ENCODE peak calls at places on chromosome 11, in five cellular contexts. E is astrocyte of the spinal cord, C is upper lobe of right lung, W is OCI-LY7, L is GM06990. N is an unnamed sample.

GRCh38 chr11:9180784-9181183 is 84.4 kb downstream of the DENND5A start:
- DNase-seq in E (peak; percentile 17), L (no peak), W (no peak), C (no peak), N (peak; percentile 19)

GRCh38 chr11:19382131-19382611 is 141.4 kb upstream of the E2F8 start:
- DNase-seq in W (no peak), E (no peak), C (no peak), L (no peak), N (no peak)

GRCh38 chr11:77375114-77375513 is 73.6 kb upstream of the GDPD4 start:
- DNase-seq in E (peak; percentile 50), C (no peak), W (no peak), L (no peak), N (no peak)

GRCh38 chr11:31797227-31798056 is 13.7 kb downstream of the PAX6 start:
- DNase-seq in W (no peak), E (no peak), C (no peak), L (no peak), N (no peak)

GRCh38 chr11:115222218-115222862 is 281.9 kb downstream of the CADM1 start:
- DNase-seq in E (peak; percentile 95), C (no peak), W (peak; percentile 68), L (peak; percentile 79), N (no peak)

GRCh38 chr11:43577566-43578264 is 102.8 kb upstream of the HSD17B12 start:
- DNase-seq in E (no peak), W (no peak), C (no peak), L (no peak), N (no peak)

GRCh38 chr11:6598555-6598954 is 4.9 kb downstream of the RRP8 start:
- DNase-seq in W (no peak), E (no peak), C (no peak), L (no peak), N (no peak)

GRCh38 chr11:11179239-11179638 is 173.8 kb downstream of the CSNK2A3 start:
- DNase-seq in C (no peak), L (no peak), W (no peak), E (peak; percentile 78), N (no peak)

GRCh38 chr11:10657308-10658271 is 36.0 kb downstream of the IRAG1 start:
- DNase-seq in W (no peak), E (peak; percentile 87), L (peak; percentile 64), C (no peak), N (no peak)

GRCh38 chr11:69013009-69013951 is at the start of gene MRGPRF:
- DNase-seq in C (peak; percentile 79), L (no peak), E (peak; percentile 82), W (no peak), N (peak; percentile 76)
- TF ChIP-seq CTCF in C (peak; percentile 44), L (no peak), E (peak; percentile 65), W (no peak), N (peak; percentile 81)

GRCh38 chr11:2977113-2977512 is 15.0 kb downstream of the NAP1L4 start:
- DNase-seq in W (no peak), L (no peak), E (no peak), C (no peak), N (no peak)

GRCh38 chr11:2976289-2977063 is 15.7 kb downstream of the NAP1L4 start:
- DNase-seq in E (no peak), C (no peak), L (no peak), W (no peak), N (no peak)

GRCh38 chr11:2980168-2980840 is 11.8 kb downstream of the NAP1L4 start:
- DNase-seq in E (no peak), C (no peak), W (no peak), L (no peak), N (no peak)

GRCh38 chr11:2974272-2974671 is 17.9 kb downstream of the NAP1L4 start:
- DNase-seq in E (no peak), L (no peak), C (no peak), W (no peak), N (no peak)

GRCh38 chr11:2975594-2975993 is 16.5 kb downstream of the NAP1L4 start:
- DNase-seq in W (peak; percentile 56), L (no peak), E (peak; percentile 42), C (no peak), N (no peak)
- TF ChIP-seq CTCF in W (peak; percentile 72), L (peak; percentile 63), E (peak; percentile 57), C (peak; percentile 40), N (peak; percentile 41)

GRCh38 chr11:64887757-64888405 is 9.5 kb upstream of the EHD1 start:
- DNase-seq in E (peak; percentile 58), L (peak; percentile 82), C (peak; percentile 93), W (peak; percentile 86), N (no peak)
- TF ChIP-seq CTCF in E (peak; percentile 89), L (peak; percentile 94), C (peak; percentile 99), W (peak; percentile 93), N (peak; percentile 86)

GRCh38 chr11:30365793-30366517 is 43.1 kb downstream of the ARL14EP start:
- DNase-seq in C (no peak), L (no peak), W (no peak), E (no peak), N (no peak)

GRCh38 chr11:30364139-30364875 is 41.4 kb downstream of the ARL14EP start:
- DNase-seq in W (no peak), C (no peak), E (no peak), L (no peak), N (no peak)

GRCh38 chr11:30370164-30370563 is 47.3 kb downstream of the ARL14EP start:
- DNase-seq in C (no peak), E (no peak), L (no peak), W (no peak), N (no peak)

DNA sequence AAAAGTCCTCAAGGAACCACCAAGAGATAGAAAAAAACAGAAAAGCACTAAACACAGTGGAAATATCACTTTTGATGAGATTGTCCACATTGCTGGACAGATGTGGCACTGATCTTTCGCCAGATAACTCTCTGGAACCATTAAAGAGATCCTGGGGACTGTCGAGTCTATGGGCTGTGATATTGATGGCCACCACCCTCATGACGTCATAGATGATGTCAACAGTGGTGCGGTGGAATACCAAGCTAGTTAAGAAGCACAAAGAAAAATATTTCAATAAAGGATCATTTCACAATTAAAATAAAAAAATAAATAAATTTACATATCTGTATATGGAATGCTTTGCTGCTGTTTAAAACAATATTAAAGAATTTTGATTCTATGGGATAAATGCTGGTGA is 45.5 kb downstream of the ARL14EP start:
- DNase-seq in E (no peak), W (no peak), L (no peak), C (no peak), N (no peak)
- TF ChIP-seq CTCF in E (no peak), W (no peak), L (no peak), C (no peak), N (no peak)

GRCh38 chr11:100827934-100828661 is 141.0 kb downstream of the ARHGAP42 start:
- DNase-seq in W (peak; percentile 1), C (no peak), E (peak; percentile 90), L (peak; percentile 11), N (no peak)
- TF ChIP-seq CTCF in W (no peak), C (no peak), E (peak; percentile 53), L (peak; percentile 43), N (peak; percentile 8)

DNA sequence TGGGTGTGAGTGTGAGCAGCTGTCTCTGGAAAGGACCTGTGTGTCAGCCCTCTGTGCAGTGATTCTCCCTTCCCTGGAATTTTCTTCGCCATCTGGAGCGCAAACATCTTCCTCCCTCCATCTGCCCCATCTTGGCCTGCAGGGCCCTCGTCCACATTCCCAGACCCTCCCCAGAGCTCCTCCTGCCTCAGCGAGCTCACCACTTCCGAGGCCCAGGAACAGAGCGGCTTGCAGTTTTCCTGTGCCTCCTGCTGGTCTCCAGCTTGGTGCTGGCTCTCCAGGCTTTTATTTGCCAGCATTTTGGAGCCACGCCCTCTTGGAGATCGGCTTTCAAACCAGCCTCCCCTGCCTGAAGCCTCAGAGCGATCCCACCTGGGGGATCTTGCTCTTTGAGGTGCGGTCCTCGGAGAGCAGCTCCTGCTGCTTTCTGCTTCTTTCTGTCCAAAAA is at the start of gene GPHA2:
- DNase-seq in C (peak; percentile 39), W (no peak), L (no peak), E (peak; percentile 18), N (no peak)
- TF ChIP-seq CTCF in C (no peak), W (no peak), L (no peak), E (peak; percentile 17), N (peak; percentile 12)